ENCODE peak calls at places on chromosome 2, in four cellular contexts. E is vagina, G is GM13977, K is natural killer cell. A is an unnamed sample.

GRCh38 chr2:232310189-232310588 is 68.4 kb upstream of the ALPP start:
- DNase-seq in E (no peak), G (no peak), K (peak; percentile 53), A (no peak)

GRCh38 chr2:156242874-156243273 is 89.6 kb downstream of the NR4A2 start:
- DNase-seq in E (no peak), G (no peak), K (no peak), A (no peak)

GRCh38 chr2:219552382-219553167 is 8.7 kb downstream of the TMEM198 start:
- DNase-seq in E (no peak), G (peak; percentile 97), K (peak; percentile 89), A (peak; percentile 93)

GRCh38 chr2:46521215-46521683 is 41.9 kb downstream of the TMEM247 start:
- DNase-seq in E (no peak), G (no peak), K (no peak), A (no peak)

GRCh38 chr2:236075802-236076201 is 92.4 kb downstream of the GBX2 start:
- DNase-seq in E (no peak), G (no peak), K (no peak), A (no peak)

GRCh38 chr2:215577356-215577755 is 141.5 kb upstream of the FN1 start:
- DNase-seq in E (no peak), G (no peak), K (no peak), A (no peak)

GRCh38 chr2:191811807-191812602 is 34.9 kb downstream of the CAVIN2 start:
- DNase-seq in E (no peak), G (peak; percentile 25), K (peak; percentile 27), A (no peak)

GRCh38 chr2:58432491-58433166 is 191.5 kb upstream of the FANCL start:
- DNase-seq in E (no peak), G (no peak), K (no peak), A (no peak)

GRCh38 chr2:66439291-66440010 is 4.5 kb downstream of the MEIS1 start:
- DNase-seq in E (no peak), G (no peak), K (no peak), A (no peak)

GRCh38 chr2:239149501-239149900 is 251.3 kb downstream of the HDAC4 start:
- DNase-seq in E (no peak), G (no peak), K (no peak), A (peak; percentile 54)

GRCh38 chr2:60796573-60797509 is 40.8 kb downstream of the PAPOLG start:
- DNase-seq in E (no peak), G (no peak), K (no peak), A (no peak)

GRCh38 chr2:26579025-26579722 is 62.0 kb downstream of the CIB4 start:
- DNase-seq in E (no peak), G (no peak), K (no peak), A (no peak)

GRCh38 chr2:54475285-54475684 is 19.2 kb downstream of the SPTBN1 start:
- DNase-seq in E (no peak), G (no peak), K (no peak), A (no peak)

GRCh38 chr2:10331702-10332401 is 29.1 kb downstream of the HPCAL1 start:
- DNase-seq in E (no peak), G (peak; percentile 69), K (peak; percentile 22), A (no peak)

GRCh38 chr2:173978447-173978846 is 13.3 kb upstream of the SP3 start:
- DNase-seq in E (no peak), G (no peak), K (no peak), A (no peak)

GRCh38 chr2:219446101-219446504 is 11.5 kb downstream of the SPEG start:
- DNase-seq in E (no peak), G (no peak), K (no peak), A (no peak)

GRCh38 chr2:167177196-167177595 is 288.9 kb downstream of the XIRP2 start:
- DNase-seq in E (no peak), G (no peak), K (no peak), A (no peak)

GRCh38 chr2:224927671-224928173 is 114.5 kb downstream of the DOCK10 start:
- DNase-seq in E (no peak), G (no peak), K (no peak), A (no peak)

GRCh38 chr2:141498561-141498960 is 632.3 kb downstream of the LRP1B start:
- DNase-seq in E (no peak), G (no peak), K (no peak), A (no peak)

GRCh38 chr2:130328710-130329109 is 14.0 kb upstream of the IMP4 start:
- DNase-seq in E (no peak), G (no peak), K (no peak), A (no peak)

GRCh38 chr2:238904177-238904576 is 56.3 kb downstream of the TWIST2 start:
- DNase-seq in E (no peak), G (no peak), K (no peak), A (no peak)

GRCh38 chr2:133062946-133063345 is 392.9 kb upstream of the LYPD1 start:
- DNase-seq in E (no peak), G (no peak), K (no peak), A (no peak)

GRCh38 chr2:52542297-52542696 is 1225.3 kb upstream of the CHAC2 start:
- DNase-seq in E (no peak), G (no peak), K (no peak), A (no peak)

GRCh38 chr2:238106698-238107524 is 6.8 kb downstream of the ESPNL start:
- DNase-seq in E (no peak), G (no peak), K (no peak), A (peak; percentile 63)

GRCh38 chr2:144434865-144435264 is 85.1 kb downstream of the ZEB2 start:
- DNase-seq in E (no peak), G (no peak), K (no peak), A (no peak)

GRCh38 chr2:222609391-222609790 is 46.5 kb downstream of the FARSB start:
- DNase-seq in E (no peak), G (no peak), K (no peak), A (no peak)

GRCh38 chr2:7915302-7916200 is 766.3 kb upstream of the ID2 start:
- DNase-seq in E (no peak), G (no peak), K (no peak), A (no peak)

GRCh38 chr2:42964444-42965081 is 172.2 kb upstream of the HAAO start:
- DNase-seq in E (no peak), G (no peak), K (no peak), A (no peak)

GRCh38 chr2:232139786-232140562 is 178.5 kb downstream of the DIS3L2 start:
- DNase-seq in E (no peak), G (no peak), K (no peak), A (no peak)

GRCh38 chr2:233846387-233847247 is 7.7 kb downstream of the HJURP start:
- DNase-seq in E (no peak), G (no peak), K (no peak), A (no peak)

GRCh38 chr2:128805918-128806317 is 487.2 kb upstream of the HS6ST1 start:
- DNase-seq in E (no peak), G (no peak), K (no peak), A (no peak)

GRCh38 chr2:75595541-75596395 is 35.0 kb upstream of the EVA1A start:
- DNase-seq in E (no peak), G (no peak), K (no peak), A (no peak)
- TF ChIP-seq CTCF in E (no peak), G (no peak), K (no peak), A (no peak)

GRCh38 chr2:33598472-33599174 is 476 bp downstream of the FAM98A start:
- DNase-seq in E (no peak), G (peak; percentile 56), K (peak; percentile 29), A (no peak)
- TF ChIP-seq CTCF in E (no peak), G (no peak), K (no peak), A (no peak)

DNA sequence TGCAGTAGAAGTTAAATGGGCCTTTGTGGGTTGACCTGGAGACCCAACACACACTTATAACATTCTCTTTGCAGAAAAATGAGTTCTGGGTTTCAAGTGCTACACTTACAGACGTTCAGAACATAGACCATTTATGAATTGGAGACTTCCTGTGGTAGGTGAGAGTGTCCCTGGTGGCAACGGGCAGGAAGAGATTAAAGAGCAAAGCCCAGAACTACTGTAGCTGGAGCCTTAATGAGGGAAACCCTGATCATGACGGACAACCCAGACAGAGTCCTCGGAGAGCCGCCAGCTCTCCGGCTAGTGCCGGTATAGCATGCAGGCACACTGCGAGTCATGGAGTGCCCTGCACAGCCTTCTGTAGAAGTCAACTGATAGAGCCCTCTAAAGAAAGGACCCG is 44.5 kb upstream of the RMDN2 start:
- DNase-seq in E (no peak), G (no peak), K (no peak), A (no peak)
- TF ChIP-seq CTCF in E (no peak), G (no peak), K (no peak), A (no peak)

GRCh38 chr2:56217106-56217505 is 33.3 kb downstream of the CCDC85A start:
- DNase-seq in E (no peak), G (no peak), K (no peak), A (no peak)
- TF ChIP-seq CTCF in E (no peak), G (no peak), K (no peak), A (no peak)